ENCODE peak calls at places on chromosomes 1 and 21, in four cellular contexts. G, A, E and T are unnamed samples.
A peak's percentile ranks its signal among the peaks of the same experiment; 100 is the strongest.

GRCh38 chr1:212688338-212689047 is 11.1 kb downstream of the BATF3 start:
- DNase-seq in G (no peak), A (no peak), E (no peak), T (no peak)

GRCh38 chr1:12065872-12066271 is 2.8 kb downstream of the TNFRSF8 start:
- DNase-seq in G (no peak), A (no peak), E (no peak), T (no peak)

GRCh38 chr1:237664327-237664726 is 226.4 kb downstream of the ZP4 start:
- DNase-seq in G (no peak), A (no peak), E (no peak), T (no peak)

GRCh38 chr1:147246910-147247655 is 4.6 kb downstream of the CHD1L start:
- DNase-seq in G (no peak), A (no peak), E (no peak), T (no peak)

GRCh38 chr1:111442457-111442856 is 6.6 kb downstream of the WDR77 start:
- DNase-seq in G (no peak), A (no peak), E (no peak), T (no peak)

GRCh38 chr1:37410815-37411214 is 63.6 kb upstream of the ZC3H12A start:
- DNase-seq in G (no peak), A (no peak), E (peak; percentile 23), T (no peak)

GRCh38 chr1:169648709-169649108 is 18.8 kb upstream of the SELP start:
- DNase-seq in G (no peak), A (no peak), E (no peak), T (no peak)

GRCh38 chr1:31987231-31987630 is 26.4 kb upstream of the KHDRBS1 start:
- DNase-seq in G (no peak), A (no peak), E (no peak), T (no peak)

GRCh38 chr21:33025471-33026298 is at the start of gene OLIG2:
- DNase-seq in G (peak; percentile 95), A (no peak), E (no peak), T (no peak)

GRCh38 chr1:15442119-15442518 is 3.9 kb downstream of the CTRC start:
- DNase-seq in G (no peak), A (no peak), E (no peak), T (no peak)

GRCh38 chr1:228871314-228872061 is 136.2 kb downstream of the RHOU start:
- DNase-seq in G (no peak), A (no peak), E (no peak), T (no peak)

GRCh38 chr1:201900476-201900875 is 11.8 kb downstream of the SHISA4 start:
- DNase-seq in G (no peak), A (no peak), E (no peak), T (no peak)

GRCh38 chr1:210378721-210379120 is 50.0 kb downstream of the HHAT start:
- DNase-seq in G (no peak), A (no peak), E (no peak), T (no peak)